ENCODE peak calls at places on chromosome 4, in five cellular contexts. V is K562, Y is SK-N-SH, N is HepG2, E is GM12878. J is an unnamed sample.

GRCh38 chr4:128220286-128221235 is 67.1 kb downstream of the PGRMC2 start:
- DNase-seq in N (peak; percentile 11), E (no peak), Y (peak; percentile 36), V (peak; percentile 21), J (peak; percentile 75)

GRCh38 chr4:8542776-8543525 is 37.2 kb upstream of the GPR78 start:
- DNase-seq in E (no peak), N (no peak), V (no peak), Y (no peak), J (no peak)

GRCh38 chr4:10108818-10109783 is 7.5 kb downstream of the WDR1 start:
- DNase-seq in Y (no peak), V (no peak), E (no peak), N (no peak), J (peak; percentile 55)

GRCh38 chr4:55866973-55867574 is 13.6 kb downstream of the EXOC1 start:
- DNase-seq in N (peak; percentile 65), E (peak; percentile 38), Y (peak; percentile 36), V (peak; percentile 35), J (peak; percentile 74)

GRCh38 chr4:92129408-92129994 is 174.3 kb upstream of the GRID2 start:
- DNase-seq in Y (no peak), V (no peak), N (no peak), E (no peak), J (no peak)

GRCh38 chr4:133581971-133582619 is 433.0 kb downstream of the PCDH10 start:
- DNase-seq in Y (no peak), V (no peak), N (no peak), E (no peak), J (no peak)

GRCh38 chr4:7680106-7680505 is 245.4 kb upstream of the PSAPL1 start:
- DNase-seq in N (no peak), Y (no peak), E (no peak), V (no peak), J (no peak)

GRCh38 chr4:111631157-111631999 is 513.9 kb upstream of the FAM241A start:
- DNase-seq in E (no peak), V (no peak), Y (no peak), N (no peak), J (peak; percentile 37)

GRCh38 chr4:87126056-87126455 is 94.4 kb downstream of the KLHL8 start:
- DNase-seq in N (no peak), Y (no peak), E (no peak), V (no peak), J (no peak)

GRCh38 chr4:153573221-153573620 is 107.1 kb downstream of the TMEM131L start:
- DNase-seq in V (no peak), N (no peak), Y (no peak), E (no peak), J (no peak)

GRCh38 chr4:142845293-142846070 is 619 bp downstream of the INPP4B start:
- DNase-seq in E (no peak), N (no peak), V (no peak), Y (peak; percentile 44), J (no peak)

GRCh38 chr4:85715996-85716737 is 241.2 kb downstream of the ARHGAP24 start:
- DNase-seq in Y (no peak), E (no peak), N (no peak), V (no peak), J (no peak)

GRCh38 chr4:13881880-13882279 is 254.4 kb upstream of the BOD1L1 start:
- DNase-seq in Y (no peak), N (no peak), E (no peak), V (no peak), J (no peak)

GRCh38 chr4:9703391-9703790 is 78.0 kb upstream of the DRD5 start:
- DNase-seq in E (peak; percentile 5), V (peak; percentile 56), Y (peak; percentile 58), N (peak; percentile 35), J (no peak)

GRCh38 chr4:87529187-87529586 is at the start of gene SPARCL1:
- DNase-seq in N (no peak), E (no peak), Y (no peak), V (no peak), J (no peak)

GRCh38 chr4:48904101-48904500 is 2.5 kb downstream of the OCIAD2 start:
- DNase-seq in N (no peak), Y (no peak), V (no peak), E (no peak), J (no peak)

GRCh38 chr4:70306101-70306500 is 28.7 kb upstream of the CABS1 start:
- DNase-seq in E (no peak), Y (no peak), V (no peak), N (no peak), J (no peak)

GRCh38 chr4:122423246-122423645 is 33.3 kb downstream of the IL2 start:
- DNase-seq in Y (no peak), N (no peak), E (no peak), V (no peak), J (no peak)

GRCh38 chr4:25085621-25086020 is 54.9 kb upstream of the LGI2 start:
- DNase-seq in V (no peak), N (no peak), E (no peak), Y (no peak), J (no peak)

GRCh38 chr4:153427363-153428071 is 38.6 kb upstream of the TMEM131L start:
- DNase-seq in Y (no peak), V (no peak), E (no peak), N (no peak), J (peak; percentile 56)

GRCh38 chr4:38091636-38092035 is 131.4 kb downstream of the PTTG2 start:
- DNase-seq in Y (no peak), N (no peak), E (no peak), V (no peak), J (peak; percentile 70)

GRCh38 chr4:187128971-187129370 is 405.3 kb upstream of the FAT1 start:
- DNase-seq in E (no peak), Y (no peak), V (no peak), N (no peak), J (peak; percentile 21)

GRCh38 chr4:105786748-105787147 is 78.2 kb downstream of the GSTCD start:
- DNase-seq in V (no peak), Y (no peak), N (no peak), E (no peak), J (no peak)

GRCh38 chr4:30717208-30718020 is 2.8 kb upstream of the PCDH7 start:
- DNase-seq in N (no peak), V (no peak), E (no peak), Y (peak; percentile 42), J (peak; percentile 70)

GRCh38 chr4:142278663-142279062 is 567.4 kb downstream of the INPP4B start:
- DNase-seq in E (no peak), V (no peak), N (no peak), Y (no peak), J (no peak)

GRCh38 chr4:13647012-13647411 is 19.5 kb upstream of the BOD1L1 start:
- DNase-seq in E (no peak), N (no peak), Y (no peak), V (no peak), J (no peak)

GRCh38 chr4:94411296-94411695 is 40.4 kb upstream of the PDLIM5 start:
- DNase-seq in V (no peak), E (no peak), N (no peak), Y (no peak), J (no peak)

GRCh38 chr4:94409375-94409679 is 42.4 kb upstream of the PDLIM5 start:
- DNase-seq in N (no peak), E (no peak), Y (no peak), V (no peak), J (no peak)

GRCh38 chr4:94409947-94410346 is 41.8 kb upstream of the PDLIM5 start:
- DNase-seq in Y (no peak), N (no peak), E (no peak), V (no peak), J (no peak)

GRCh38 chr4:94412019-94413017 is 39.4 kb upstream of the PDLIM5 start:
- DNase-seq in V (no peak), Y (no peak), N (peak; percentile 73), E (no peak), J (peak; percentile 79)

GRCh38 chr4:94410678-94411206 is 41.0 kb upstream of the PDLIM5 start:
- DNase-seq in Y (no peak), E (no peak), V (no peak), N (peak; percentile 76), J (no peak)
- TF ChIP-seq MXI1 in Y (no peak), E (no peak), V (no peak), N (no peak), J (no peak)

GRCh38 chr4:88705805-88706518 is 8.3 kb upstream of the NAP1L5 start:
- DNase-seq in Y (no peak), N (no peak), V (no peak), E (no peak), J (peak; percentile 57)

GRCh38 chr4:88705223-88705622 is 7.6 kb upstream of the NAP1L5 start:
- DNase-seq in E (no peak), N (no peak), V (no peak), Y (no peak), J (no peak)

GRCh38 chr4:88702780-88703179 is 5.2 kb upstream of the NAP1L5 start:
- DNase-seq in Y (no peak), E (no peak), N (no peak), V (no peak), J (peak; percentile 23)

GRCh38 chr4:88709989-88710388 is 12.4 kb upstream of the NAP1L5 start:
- DNase-seq in N (no peak), Y (no peak), V (no peak), E (no peak), J (no peak)

DNA sequence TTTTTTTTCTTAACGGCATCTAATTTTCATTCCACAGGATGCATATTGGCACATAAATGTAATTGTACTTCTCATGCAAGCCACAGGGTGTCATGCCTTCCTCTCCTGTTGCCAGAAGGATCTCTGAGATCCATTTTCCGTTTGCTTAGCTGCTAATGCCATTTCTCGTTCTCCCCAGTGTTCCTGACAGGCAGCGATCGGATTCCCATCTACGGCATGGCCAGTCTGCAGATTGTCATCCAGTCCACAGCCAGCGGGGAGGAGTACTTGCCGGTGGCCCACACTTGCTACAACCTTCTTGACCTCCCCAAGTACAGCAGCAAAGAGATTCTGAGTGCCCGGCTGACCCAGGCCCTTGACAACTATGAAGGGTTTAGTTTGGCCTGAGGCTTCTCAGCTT is 8.9 kb upstream of the NAP1L5 start:
- DNase-seq in E (no peak), Y (peak; percentile 57), V (no peak), N (peak; percentile 53), J (peak; percentile 77)
- TF ChIP-seq MXI1 in E (no peak), Y (no peak), V (no peak), N (no peak), J (no peak)

GRCh38 chr4:180281726-180282125 is 1961.5 kb upstream of the TENM3 start:
- DNase-seq in E (no peak), Y (no peak), N (no peak), V (no peak), J (no peak)

GRCh38 chr4:180284267-180284666 is 1958.9 kb upstream of the TENM3 start:
- DNase-seq in N (no peak), Y (no peak), V (no peak), E (no peak), J (no peak)

GRCh38 chr4:180285796-180286195 is 1957.4 kb upstream of the TENM3 start:
- DNase-seq in V (no peak), Y (no peak), N (no peak), E (peak; percentile 34), J (no peak)

DNA sequence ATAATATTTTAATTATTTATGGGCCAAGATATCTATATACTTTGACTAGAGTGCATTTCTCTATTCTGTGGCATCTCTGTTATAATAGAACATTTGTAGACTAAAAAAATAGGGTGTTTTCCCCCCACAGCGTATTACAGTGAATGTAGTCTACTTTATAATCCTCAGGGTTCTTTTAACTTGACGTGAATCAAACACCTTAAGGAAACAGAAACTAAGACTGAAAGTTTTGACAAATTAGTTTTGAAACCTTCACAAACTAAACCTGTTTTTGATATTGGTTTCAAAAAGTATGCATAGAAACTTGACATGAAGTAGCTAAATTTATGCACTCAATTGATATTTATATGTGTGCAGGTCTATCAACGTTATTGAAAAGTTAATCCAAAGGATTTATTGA is 1963.1 kb upstream of the TENM3 start:
- DNase-seq in Y (no peak), N (no peak), E (peak; percentile 31), V (no peak), J (no peak)
- TF ChIP-seq MXI1 in Y (no peak), N (no peak), E (no peak), V (no peak), J (no peak)

GRCh38 chr4:150136036-150136435 is 57.8 kb downstream of the DCLK2 start:
- DNase-seq in V (no peak), N (no peak), E (no peak), Y (no peak), J (peak; percentile 72)
- TF ChIP-seq MXI1 in V (no peak), N (no peak), E (no peak), Y (no peak), J (no peak)